ENCODE peak calls at places on chromosomes 13 and 19, in seven cellular contexts. Y is right lobe of liver; D is IMR-90; J is mucosa of descending colon; A is left ventricle myocardium inferior; L is thoracic aorta; G is CD4-positive, CD25-positive, alpha-beta regulatory T cell. S is an unnamed sample. For H3K4me1 and H3K36me3, the result is how much of the 10 kb centered on the place peaks cover.

GRCh38 chr19:49691243-49692101 is 556 bp downstream of the CPT1C start:
- DNase-seq in Y (no peak), D (peak), J (peak), A (peak), L (no peak), G (no peak), S (no peak)

GRCh38 chr19:56350416-56351045 is 35.9 kb upstream of the ZSCAN5A start:
- DNase-seq in Y (no peak), D (peak), J (peak), A (no peak), L (no peak), G (peak), S (no peak)

GRCh38 chr13:91544723-91545122 is 146.3 kb downstream of the GPC5 start:
- DNase-seq in Y (no peak), D (no peak), J (no peak), A (no peak), L (no peak), G (no peak), S (no peak)

GRCh38 chr13:110856941-110857835 is 57.7 kb downstream of the ANKRD10 start:
- DNase-seq in Y (no peak), D (no peak), J (no peak), A (no peak), L (no peak), G (no peak), S (no peak)

GRCh38 chr13:79811170-79811569 is 330.2 kb downstream of the NDFIP2 start:
- DNase-seq in Y (no peak), D (no peak), J (no peak), A (no peak), L (no peak), G (no peak), S (no peak)

GRCh38 chr13:94542917-94543316 is 53.0 kb downstream of the TGDS start:
- DNase-seq in Y (no peak), D (no peak), J (no peak), A (no peak), L (no peak), G (no peak), S (no peak)

GRCh38 chr19:1451916-1452801 is 2.2 kb downstream of the APC2 start:
- DNase-seq in Y (no peak), D (no peak), J (no peak), A (no peak), L (no peak), G (no peak), S (no peak)

GRCh38 chr19:12774588-12775555 is at the start of gene HOOK2:
- DNase-seq in Y (peak), D (no peak), J (peak), A (no peak), L (no peak), G (no peak), S (peak)

GRCh38 chr13:52104624-52105023 is 24.2 kb downstream of the NEK5 start:
- DNase-seq in Y (no peak), D (peak), J (no peak), A (no peak), L (no peak), G (no peak), S (no peak)

GRCh38 chr13:51997641-51998330 is 13.5 kb downstream of the ATP7B start:
- DNase-seq in Y (no peak), D (no peak), J (no peak), A (no peak), L (no peak), G (no peak), S (no peak)

GRCh38 chr19:14533450-14533849 is 4.1 kb downstream of the TECR start:
- DNase-seq in Y (no peak), D (no peak), J (no peak), A (no peak), L (no peak), G (no peak), S (no peak)

GRCh38 chr19:5627395-5627904 is 4.6 kb downstream of the SAFB start:
- DNase-seq in Y (no peak), D (peak), J (peak), A (peak), L (no peak), G (no peak), S (no peak)

GRCh38 chr13:87999791-88000190 is 328.6 kb downstream of the SLITRK5 start:
- DNase-seq in Y (no peak), D (no peak), J (no peak), A (no peak), L (no peak), G (no peak), S (no peak)
- H3K4me1 ChIP-seq in Y (under half), D (under half), J (under half), A (under half), L (under half), G (under half), S (under half)

DNA sequence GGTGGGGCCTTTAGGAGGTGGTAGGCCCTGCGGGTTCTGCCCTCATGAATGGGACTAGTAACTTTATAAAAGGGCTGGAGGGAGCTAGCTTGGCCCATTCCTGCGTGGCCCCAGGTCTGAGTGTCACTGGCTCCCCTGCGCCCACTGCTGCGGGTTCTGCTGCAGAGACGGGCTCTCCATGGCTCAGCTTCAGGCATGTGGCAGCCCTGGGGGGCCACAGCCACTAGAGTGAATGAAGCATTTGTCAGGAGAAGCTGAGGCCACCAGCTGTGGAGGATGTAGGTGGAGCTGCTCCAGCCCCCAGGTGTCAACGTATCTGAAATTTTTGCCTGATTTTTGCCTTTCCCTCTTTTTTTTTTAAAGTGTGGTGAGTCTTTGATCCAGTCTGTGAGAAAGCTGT is 119.1 kb downstream of the SOX1 start:
- DNase-seq in Y (peak), D (no peak), J (no peak), A (no peak), L (no peak), G (no peak), S (no peak)
- H3K36me3 ChIP-seq in Y (under half), D (under half), J (under half), A (under half), L (under half), G (under half), S (under half)

DNA sequence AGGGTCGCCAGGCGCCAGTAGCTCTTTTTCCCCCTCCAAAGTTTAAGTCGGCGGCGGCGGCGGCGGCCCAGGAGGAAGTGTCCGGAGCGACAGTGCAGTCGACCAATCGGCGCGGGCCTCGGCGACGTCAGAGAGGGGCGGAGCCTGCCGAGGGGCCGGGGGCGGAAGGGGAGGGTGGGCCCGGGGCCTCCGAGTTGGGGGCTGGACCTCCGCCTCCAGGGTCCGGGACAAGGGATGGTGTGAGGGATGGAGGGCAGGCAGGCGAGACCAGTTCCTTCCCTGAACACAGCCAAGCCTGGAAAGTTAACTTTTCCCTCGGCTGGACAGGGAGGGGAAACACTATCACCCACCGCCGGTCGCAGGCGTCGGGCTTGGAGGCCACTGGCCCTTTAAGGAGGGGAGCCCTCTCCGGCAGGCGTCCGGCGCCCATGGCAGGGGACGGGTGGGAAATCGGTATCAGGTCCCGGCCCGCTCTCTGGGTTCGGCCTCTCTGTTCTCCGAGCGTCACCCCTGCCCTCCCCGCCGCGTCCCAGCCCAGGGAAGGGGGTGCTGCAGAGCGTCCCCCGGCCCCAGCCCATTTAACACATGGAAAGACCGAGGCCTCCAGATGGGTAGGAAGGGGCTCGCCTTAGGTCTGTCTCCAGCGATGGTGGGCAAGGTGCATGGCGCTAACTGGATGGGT is at the start of gene PRKD2:
- DNase-seq in Y (peak), D (peak), J (peak), A (peak), L (peak), G (peak), S (peak)
- H3K4me1 ChIP-seq in Y (under half), D (under half), J (under half), A (half or more), L (under half), G (half or more), S (under half)

GRCh38 chr19:53068834-53069233 is 24.3 kb downstream of the ERVV-2 start:
- DNase-seq in Y (no peak), D (no peak), J (no peak), A (no peak), L (no peak), G (no peak), S (no peak)
- H3K36me3 ChIP-seq in Y (under half), D (half or more), J (under half), A (half or more), L (half or more), G (half or more), S (half or more)

GRCh38 chr19:16447015-16447384 is 24.8 kb downstream of the EPS15L1 start:
- DNase-seq in Y (peak), D (peak), J (peak), A (peak), L (no peak), G (no peak), S (no peak)
- H3K4me1 ChIP-seq in Y (under half), D (under half), J (under half), A (half or more), L (under half), G (under half), S (under half)

DNA sequence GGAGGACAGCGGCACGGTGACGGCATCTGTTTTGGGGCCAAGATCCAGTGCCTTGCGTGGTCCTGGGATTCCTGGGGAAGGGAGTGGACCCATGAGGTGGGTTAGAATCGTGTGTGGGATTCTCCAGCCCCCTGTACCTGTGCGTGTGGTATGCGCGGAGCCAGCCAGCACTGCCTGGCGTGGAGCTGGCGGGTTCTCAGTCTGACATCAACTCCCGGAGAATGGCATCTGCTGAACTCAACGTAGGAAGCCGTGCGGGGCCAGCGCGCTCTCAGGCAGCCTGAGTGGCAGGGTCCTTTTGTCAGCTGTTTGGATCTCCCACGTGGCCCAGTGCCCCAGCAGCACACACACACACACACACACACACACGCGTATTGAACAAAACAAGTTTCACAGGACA is 28.2 kb downstream of the ATP4B start:
- DNase-seq in Y (no peak), D (no peak), J (no peak), A (peak), L (no peak), G (no peak), S (no peak)
- H3K36me3 ChIP-seq in Y (under half), D (under half), J (under half), A (under half), L (under half), G (under half), S (under half)

DNA sequence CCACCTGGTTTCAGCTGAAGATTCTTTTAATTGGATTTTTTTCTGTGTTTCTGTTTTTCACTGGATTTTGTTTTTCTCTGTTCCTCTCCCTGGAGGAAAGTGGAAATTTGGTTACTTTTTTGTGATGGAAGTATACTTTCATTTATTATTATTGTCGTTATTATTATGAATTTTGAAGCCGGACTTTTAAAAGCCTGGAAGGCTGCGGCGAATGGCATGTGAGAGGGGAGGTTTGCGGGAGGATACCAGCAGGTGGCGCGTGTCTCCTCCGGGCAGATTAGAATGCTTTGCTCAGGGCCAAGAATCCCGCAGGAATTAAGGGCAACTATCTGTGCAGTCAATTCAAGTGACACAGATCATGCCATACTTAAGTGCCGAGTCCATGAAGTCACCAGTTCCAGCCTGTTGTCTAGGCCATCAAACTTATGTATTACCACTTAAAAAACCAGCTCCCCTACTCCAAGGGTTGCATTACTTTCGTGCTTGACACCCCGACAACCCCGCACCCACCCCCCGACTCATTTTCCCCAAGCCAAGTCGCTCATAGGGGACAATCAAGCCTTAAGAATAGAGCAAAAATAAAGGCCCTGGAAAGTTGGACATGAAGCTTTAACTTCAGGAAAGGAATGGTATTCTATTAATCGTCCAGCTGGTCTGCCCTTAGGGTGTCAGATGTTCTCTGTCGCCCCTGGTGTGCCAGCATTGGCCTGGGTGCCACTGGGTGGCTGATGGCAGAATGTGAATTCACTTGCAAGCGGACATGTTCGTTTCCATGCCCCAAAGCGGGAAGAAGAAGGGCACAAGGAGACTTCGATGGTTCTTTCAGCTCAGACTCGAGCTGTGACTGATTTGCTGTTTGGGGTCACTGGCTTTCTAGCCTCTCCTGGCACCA is 1.3 kb upstream of the LRCH1 start:
- DNase-seq in Y (peak), D (peak), J (peak), A (peak), L (peak), G (peak), S (peak)
- H3K4me1 ChIP-seq in Y (under half), D (under half), J (under half), A (half or more), L (under half), G (under half), S (under half)